ENCODE peak calls at places on chromosomes 16 and 17, in four cellular contexts. C is neural crest cell, V is mucosa of descending colon, L is breast epithelium. I is an unnamed sample.

GRCh38 chr17:2903193-2903974 is 107.1 kb downstream of the RAP1GAP2 start:
- DNase-seq in C (no peak), V (no peak), L (no peak), I (no peak)

GRCh38 chr17:9116861-9117568 is 95.7 kb downstream of the NTN1 start:
- DNase-seq in C (no peak), V (no peak), L (no peak), I (no peak)

GRCh38 chr17:49361129-49361901 is 735 bp downstream of the ZNF652 start:
- DNase-seq in C (peak), V (peak), L (peak), I (peak)

GRCh38 chr17:79627766-79628690 is 17.2 kb upstream of the RBFOX3 start:
- DNase-seq in C (no peak), V (no peak), L (no peak), I (peak)

GRCh38 chr17:12043702-12044101 is 23.0 kb downstream of the MAP2K4 start:
- DNase-seq in C (no peak), V (no peak), L (no peak), I (no peak)

GRCh38 chr17:72967963-72968585 is 124.4 kb downstream of the SLC39A11 start:
- DNase-seq in C (no peak), V (no peak), L (no peak), I (no peak)

GRCh38 chr16:74650966-74651567 is 15.6 kb downstream of the RFWD3 start:
- DNase-seq in C (peak), V (peak), L (no peak), I (no peak)

GRCh38 chr17:38454528-38454927 is 26.3 kb downstream of the ARHGAP23 start:
- DNase-seq in C (no peak), V (peak), L (peak), I (no peak)

GRCh38 chr16:64196444-64196843 is 925.4 kb downstream of the CDH11 start:
- DNase-seq in C (no peak), V (no peak), L (no peak), I (no peak)

GRCh38 chr16:10929853-10930754 is 12.2 kb downstream of the DEXI start:
- DNase-seq in C (no peak), V (no peak), L (no peak), I (no peak)

GRCh38 chr16:11248133-11248532 is 7.9 kb downstream of the SOCS1 start:
- DNase-seq in C (no peak), V (no peak), L (no peak), I (no peak)

GRCh38 chr16:10685709-10686108 is 9.0 kb downstream of the TEKT5 start:
- DNase-seq in C (no peak), V (no peak), L (no peak), I (no peak)

GRCh38 chr17:80968602-80969029 is 23.0 kb upstream of the CHMP6 start:
- DNase-seq in C (no peak), V (no peak), L (no peak), I (no peak)

GRCh38 chr17:39096435-39097158 is 54.8 kb downstream of the PLXDC1 start:
- DNase-seq in C (no peak), V (peak), L (no peak), I (no peak)

GRCh38 chr16:3690470-3690918 is 26.8 kb downstream of the TRAP1 start:
- DNase-seq in C (peak), V (peak), L (peak), I (peak)

GRCh38 chr17:4551796-4552525 is 3.2 kb downstream of the MYBBP1A start:
- DNase-seq in C (no peak), V (no peak), L (no peak), I (peak)

GRCh38 chr17:80517641-80518040 is 27.0 kb upstream of the RPTOR start:
- DNase-seq in C (no peak), V (no peak), L (no peak), I (no peak)

GRCh38 chr16:47230296-47230695 is 86.6 kb upstream of the NETO2 start:
- DNase-seq in C (no peak), V (no peak), L (no peak), I (no peak)

GRCh38 chr17:61470530-61471136 is 18.4 kb downstream of the TBX4 start:
- DNase-seq in C (no peak), V (no peak), L (no peak), I (no peak)

GRCh38 chr17:72359274-72359673 is 238.5 kb downstream of the SOX9 start:
- DNase-seq in C (no peak), V (no peak), L (no peak), I (no peak)

GRCh38 chr16:70432800-70433455 is 6.0 kb downstream of the ST3GAL2 start:
- DNase-seq in C (no peak), V (peak), L (no peak), I (no peak)

GRCh38 chr17:58343131-58343530 is 8.9 kb downstream of the SUPT4H1 start:
- DNase-seq in C (no peak), V (no peak), L (no peak), I (no peak)

GRCh38 chr16:17951273-17951845 is 385.2 kb downstream of the NPIPA8 start:
- DNase-seq in C (no peak), V (no peak), L (no peak), I (no peak)

GRCh38 chr17:17445925-17446665 is 30.7 kb upstream of the MED9 start:
- DNase-seq in C (no peak), V (peak), L (peak), I (no peak)

GRCh38 chr16:87757841-87758426 is 7.9 kb downstream of the KLHDC4 start:
- DNase-seq in C (no peak), V (no peak), L (no peak), I (no peak)

DNA sequence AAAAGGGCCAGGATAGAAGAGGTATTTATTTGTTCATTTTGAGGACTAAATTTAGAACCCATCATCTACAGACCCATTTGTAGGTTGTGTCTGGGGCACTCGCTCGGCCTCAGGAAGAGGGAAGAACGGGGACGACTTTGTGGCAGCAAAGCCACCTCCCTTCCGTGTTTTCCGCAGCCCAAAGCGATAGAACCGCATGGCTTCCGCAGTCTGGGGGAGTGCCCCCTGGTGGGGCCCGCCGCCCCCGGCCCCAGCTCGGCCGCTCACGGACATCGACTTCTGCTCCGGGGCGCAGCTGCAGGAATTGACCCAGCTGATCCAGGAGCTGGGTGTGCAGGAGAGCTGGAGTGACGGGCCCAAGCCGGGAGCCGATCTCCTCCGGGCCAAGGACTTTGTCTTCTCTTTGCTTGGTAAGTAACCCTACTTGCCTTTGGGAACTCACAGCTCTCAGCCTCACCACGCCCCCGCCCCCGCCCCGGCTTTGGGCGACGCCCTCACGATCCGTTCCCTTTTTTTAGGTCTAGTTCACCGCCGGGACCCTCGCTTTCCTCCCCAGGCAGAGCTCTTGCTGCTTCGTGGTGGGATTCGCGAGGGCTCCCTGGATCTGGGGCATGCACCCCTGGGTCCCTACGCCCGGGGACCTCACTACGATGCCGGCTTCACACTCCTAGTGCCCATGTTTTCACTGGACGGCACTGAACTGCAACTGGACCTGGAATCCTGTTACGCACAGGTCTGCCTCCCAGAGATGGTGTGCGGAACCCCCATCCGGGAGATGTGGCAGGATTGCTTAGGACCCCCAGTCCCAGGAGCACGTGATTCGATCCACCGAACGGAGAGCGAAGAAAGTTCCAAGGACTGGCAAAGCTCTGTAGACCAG is 681 bp downstream of the TMEM102 start:
- DNase-seq in C (no peak), V (peak), L (peak), I (no peak)
- TF ChIP-seq CTCF in C (no peak), V (no peak), L (no peak), I (peak)

GRCh38 chr16:68984467-68984866 is 121.0 kb upstream of the HAS3 start:
- DNase-seq in C (no peak), V (no peak), L (no peak), I (no peak)
- TF ChIP-seq CTCF in C (no peak), V (no peak), L (no peak), I (no peak)

DNA sequence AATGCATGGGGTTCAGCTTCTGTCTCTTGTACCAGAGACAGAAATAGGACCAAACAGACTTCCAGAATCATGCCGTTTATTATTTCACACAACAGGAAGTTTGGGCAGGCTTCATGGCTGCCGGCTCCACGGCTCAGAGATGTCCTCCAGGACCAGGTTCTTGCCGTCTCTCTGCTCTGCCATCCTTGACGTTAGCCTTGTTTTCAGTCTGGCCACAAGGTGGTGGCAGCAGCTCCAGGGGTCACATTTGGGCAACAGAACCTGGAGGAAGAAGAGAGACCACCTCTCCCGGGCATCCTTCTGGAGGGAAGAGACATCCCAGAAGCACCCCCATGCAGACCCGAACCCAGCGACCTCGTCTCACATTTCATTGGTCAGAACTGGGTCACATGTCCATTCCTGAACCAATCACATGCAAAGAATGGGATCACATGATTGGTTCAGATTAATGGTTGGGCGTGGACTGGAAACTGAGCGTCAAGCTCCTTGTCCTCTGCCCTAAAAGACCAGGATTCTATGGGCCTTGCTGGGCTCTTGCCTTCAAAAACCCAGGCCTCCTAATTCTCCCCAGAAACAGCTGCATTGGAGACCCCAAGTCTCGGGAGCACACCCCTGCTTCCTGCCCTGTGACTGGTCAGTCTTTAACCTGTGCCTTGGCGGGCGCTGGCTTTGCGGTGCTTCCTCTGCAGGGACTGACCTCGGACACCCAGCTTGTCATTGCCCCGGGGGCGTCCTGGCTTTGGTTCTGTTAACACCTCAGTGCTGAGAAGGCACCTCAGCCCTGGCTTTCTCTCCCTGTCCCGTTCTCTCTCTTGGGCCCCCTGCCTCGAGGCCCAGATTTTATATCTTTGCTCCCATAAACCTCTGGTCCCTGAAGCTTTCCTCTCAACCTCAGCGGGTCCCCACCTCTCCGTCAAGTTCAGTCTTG is 63.3 kb downstream of the IRF8 start:
- DNase-seq in C (no peak), V (no peak), L (no peak), I (no peak)
- TF ChIP-seq CTCF in C (no peak), V (no peak), L (no peak), I (no peak)

GRCh38 chr16:31697744-31698125 is 170.0 kb downstream of the AHSP start:
- DNase-seq in C (no peak), V (no peak), L (no peak), I (no peak)

GRCh38 chr16:31694461-31694860 is 166.8 kb downstream of the AHSP start:
- DNase-seq in C (no peak), V (no peak), L (no peak), I (no peak)

GRCh38 chr16:31693733-31694132 is 166.0 kb downstream of the AHSP start:
- DNase-seq in C (no peak), V (no peak), L (no peak), I (no peak)

GRCh38 chr16:31696968-31697743 is 169.5 kb downstream of the AHSP start:
- DNase-seq in C (no peak), V (peak), L (no peak), I (no peak)

DNA sequence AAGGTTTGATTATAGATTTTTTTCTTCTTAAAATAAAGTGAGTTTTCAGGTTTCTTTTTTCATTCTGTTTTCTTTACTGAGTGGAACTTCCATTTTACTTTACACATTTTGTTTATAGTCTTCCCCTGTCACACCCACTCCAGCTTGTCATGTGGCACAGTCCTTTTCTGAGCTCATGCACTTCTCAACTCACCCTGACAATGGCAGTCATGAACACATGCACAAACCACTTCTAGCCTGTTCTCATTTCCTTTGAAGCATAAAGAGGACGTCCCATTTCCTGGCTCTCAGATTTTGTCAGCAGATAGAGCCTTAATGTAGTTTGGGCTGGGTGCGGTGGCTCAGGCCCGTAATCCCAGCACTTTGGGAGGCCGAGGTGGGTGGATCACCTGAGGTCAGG is 168.0 kb downstream of the AHSP start:
- DNase-seq in C (no peak), V (peak), L (no peak), I (no peak)
- TF ChIP-seq CTCF in C (no peak), V (no peak), L (no peak), I (no peak)